ENCODE peak calls at places on chromosomes 3 and 15, in four cellular contexts. G, S, L and R are unnamed samples.

GRCh38 chr3:72336821-72337479 is 511.3 kb downstream of the SHQ1 start:
- DNase-seq in S (peak), G (no peak), L (peak), R (peak)

GRCh38 chr3:49805367-49805782 is 2.3 kb downstream of the INKA1 start:
- DNase-seq in S (no peak), L (no peak), G (no peak), R (peak)

GRCh38 chr3:112407214-112407887 is 74.4 kb downstream of the CD200 start:
- DNase-seq in L (no peak), S (no peak), G (no peak), R (no peak)

GRCh38 chr3:149620291-149621020 is 37.4 kb downstream of the WWTR1 start:
- DNase-seq in S (no peak), L (no peak), G (no peak), R (peak)

GRCh38 chr3:179113903-179114302 is 34.3 kb upstream of the PIK3CA start:
- DNase-seq in S (no peak), G (no peak), L (no peak), R (peak)

GRCh38 chr3:160478338-160478737 is 28.8 kb upstream of the TRIM59 start:
- DNase-seq in G (no peak), L (no peak), S (no peak), R (peak)

GRCh38 chr3:4741404-4742307 is 237.6 kb upstream of the BHLHE40 start:
- DNase-seq in G (no peak), S (no peak), L (peak), R (peak)

GRCh38 chr3:20648294-20648693 is 462.3 kb upstream of the SGO1 start:
- DNase-seq in S (no peak), L (no peak), G (no peak), R (peak)

GRCh38 chr3:71858493-71859127 is 73.7 kb upstream of the PROK2 start:
- DNase-seq in L (peak), S (no peak), G (no peak), R (no peak)

GRCh38 chr3:185788292-185788691 is 36.5 kb downstream of the IGF2BP2 start:
- DNase-seq in G (no peak), S (no peak), L (no peak), R (no peak)

GRCh38 chr3:55721716-55722484 is 234.8 kb upstream of the WNT5A start:
- DNase-seq in G (no peak), S (no peak), L (peak), R (peak)
- H4K8ac ChIP-seq in G (no peak), S (no peak), L (no peak), R (peak)

DNA sequence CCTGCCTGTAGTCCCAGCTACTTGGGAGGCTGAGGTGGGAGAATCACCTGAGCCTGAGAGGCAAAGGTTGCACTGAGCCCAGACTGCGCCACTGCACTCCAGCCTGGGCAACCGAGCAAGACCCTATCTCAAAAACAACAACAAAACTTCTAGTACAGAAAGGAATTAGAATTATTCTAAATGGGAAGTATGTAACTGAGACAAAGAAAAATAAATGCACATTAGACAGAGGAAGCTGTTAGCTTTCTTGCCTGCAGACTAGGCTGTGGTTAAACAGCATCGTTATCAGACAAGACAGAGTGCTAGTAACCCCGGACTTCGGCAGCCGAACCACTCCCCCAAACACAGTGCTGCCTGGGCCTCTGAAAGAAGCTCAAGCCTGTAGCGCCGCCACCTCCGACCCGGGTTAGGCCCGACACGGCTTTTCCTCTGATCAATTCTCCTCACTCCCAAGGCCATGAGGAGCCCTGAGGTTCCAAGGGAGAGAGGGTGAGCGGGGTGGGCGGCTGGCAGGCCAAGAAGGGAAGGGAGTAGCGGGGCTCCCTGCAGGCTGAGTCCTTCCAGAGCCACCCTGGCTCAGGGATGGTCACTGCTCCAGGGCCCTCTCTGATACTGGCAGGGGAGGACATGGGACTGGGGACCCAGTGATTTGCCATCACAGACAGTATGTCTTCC is 44.8 kb upstream of the MUC4 start:
- DNase-seq in S (no peak), G (no peak), L (no peak), R (no peak)
- H2AK5ac ChIP-seq in S (no peak), G (no peak), L (no peak), R (no peak)

GRCh38 chr3:141735789-141736465 is 2.2 kb upstream of the RNF7 start:
- DNase-seq in S (no peak), L (no peak), G (no peak), R (no peak)
- H4K8ac ChIP-seq in S (no peak), L (no peak), G (no peak), R (no peak)

GRCh38 chr15:88986949-88987589 is 73.9 kb upstream of the MFGE8 start:
- DNase-seq in S (no peak), G (no peak), L (peak), R (no peak)

GRCh38 chr15:88987951-88988671 is 74.9 kb upstream of the MFGE8 start:
- DNase-seq in S (peak), G (no peak), L (peak), R (peak)

GRCh38 chr15:88985547-88986393 is 72.6 kb upstream of the MFGE8 start:
- DNase-seq in S (peak), L (peak), G (no peak), R (no peak)

GRCh38 chr15:88989578-88989977 is 76.4 kb upstream of the MFGE8 start:
- DNase-seq in L (no peak), S (no peak), G (peak), R (peak)

GRCh38 chr15:88987590-88987950 is 74.4 kb upstream of the MFGE8 start:
- DNase-seq in G (no peak), L (no peak), S (no peak), R (no peak)
- H2AK5ac ChIP-seq in G (peak), L (peak), S (peak), R (peak)

GRCh38 chr15:52679232-52680040 is at the start of gene ATOSA:
- DNase-seq in L (peak), G (peak), S (peak), R (peak)
- H4K8ac ChIP-seq in L (no peak), G (peak), S (no peak), R (peak)

DNA sequence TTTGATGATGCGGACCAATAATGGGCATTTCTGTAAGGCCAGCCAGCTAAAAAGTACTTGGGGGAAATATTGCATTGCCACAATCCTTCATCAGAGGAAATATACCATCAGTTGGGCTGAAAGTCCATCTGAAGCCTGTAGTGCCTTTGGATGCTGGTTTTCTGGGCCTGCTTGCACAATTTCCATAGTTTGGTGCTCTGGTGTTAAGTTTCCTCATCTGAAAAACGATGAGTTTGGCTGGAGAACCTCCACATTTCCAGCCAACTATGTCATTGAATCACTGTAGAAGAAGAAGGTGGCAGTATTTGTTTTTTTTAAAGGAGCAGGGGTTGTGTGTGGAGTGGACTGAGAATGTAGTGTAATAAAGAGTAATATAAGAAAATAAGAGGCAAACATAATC is 10.1 kb downstream of the CCNB2 start:
- DNase-seq in S (no peak), G (no peak), L (no peak), R (peak)
- H2AK5ac ChIP-seq in S (no peak), G (no peak), L (no peak), R (no peak)

GRCh38 chr3:157175678-157176077 is 15.7 kb upstream of the CCNL1 start:
- DNase-seq in L (peak), G (no peak), S (no peak), R (no peak)
- H4K8ac ChIP-seq in L (no peak), G (no peak), S (no peak), R (peak)

DNA sequence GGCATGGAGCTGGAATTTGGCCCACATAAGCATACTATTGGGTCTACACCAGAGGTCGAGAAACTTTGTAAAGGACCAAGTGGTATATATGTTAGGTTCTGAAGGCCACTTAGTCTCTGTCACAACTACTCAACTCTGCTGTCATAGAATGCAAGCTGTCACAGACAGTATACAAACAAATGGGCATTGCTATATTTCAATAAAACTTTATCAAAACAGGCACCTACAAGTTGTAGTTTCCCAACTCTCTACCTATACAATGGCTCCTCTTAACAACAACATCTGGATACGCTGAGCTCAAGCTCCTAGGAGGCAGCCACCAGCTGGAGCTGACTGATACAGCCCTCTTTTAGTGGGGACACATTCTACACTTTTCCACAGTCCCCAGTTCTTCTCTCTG is 15.7 kb upstream of the PRICKLE2 start:
- DNase-seq in S (no peak), G (no peak), L (no peak), R (no peak)
- H2AK5ac ChIP-seq in S (no peak), G (no peak), L (no peak), R (peak)